ENCODE peak calls at places on chromosomes 12 and 14, in five cellular contexts. T, Y, F, D and A are unnamed samples.
A peak's percentile ranks its signal among the peaks of the same experiment; 100 is the strongest.

GRCh38 chr12:28232212-28232928 is 42.1 kb downstream of the CCDC91 start:
- DNase-seq in T (no peak), Y (no peak), F (no peak), D (no peak), A (no peak)

GRCh38 chr12:89663577-89664357 is 44.9 kb downstream of the ATP2B1 start:
- DNase-seq in T (no peak), Y (no peak), F (peak; percentile 4), D (no peak), A (no peak)

GRCh38 chr12:6123258-6123657 is 1.2 kb downstream of the VWF start:
- DNase-seq in T (no peak), Y (no peak), F (no peak), D (no peak), A (peak; percentile 42)

GRCh38 chr12:124466200-124467128 is 100.9 kb downstream of the NCOR2 start:
- DNase-seq in T (no peak), Y (peak; percentile 57), F (no peak), D (no peak), A (no peak)

GRCh38 chr12:38911611-38912010 is 6.2 kb upstream of the CPNE8 start:
- DNase-seq in T (no peak), Y (no peak), F (no peak), D (no peak), A (peak; percentile 37)

GRCh38 chr12:120342567-120343537 is 15.3 kb upstream of the PLA2G1B start:
- DNase-seq in T (no peak), Y (no peak), F (no peak), D (no peak), A (no peak)

GRCh38 chr14:50225067-50225973 is 6.1 kb downstream of the SOS2 start:
- DNase-seq in T (no peak), Y (no peak), F (peak; percentile 39), D (no peak), A (no peak)

GRCh38 chr12:124007810-124008570 is 35.0 kb downstream of the ZNF664 start:
- DNase-seq in T (no peak), Y (no peak), F (no peak), D (no peak), A (no peak)

GRCh38 chr12:94699796-94700195 is 49.4 kb upstream of the TMCC3 start:
- DNase-seq in T (no peak), Y (peak; percentile 55), F (no peak), D (no peak), A (no peak)

GRCh38 chr14:68935761-68936209 is 43.3 kb downstream of the ACTN1 start:
- DNase-seq in T (no peak), Y (peak; percentile 75), F (no peak), D (peak; percentile 72), A (no peak)

GRCh38 chr14:58639842-58640484 is 2.2 kb downstream of the DACT1 start:
- DNase-seq in T (peak; percentile 62), Y (no peak), F (peak; percentile 66), D (peak; percentile 31), A (peak; percentile 79)

GRCh38 chr12:91319071-91319760 is 136.6 kb upstream of the DCN start:
- DNase-seq in T (no peak), Y (no peak), F (no peak), D (no peak), A (no peak)

GRCh38 chr14:91755560-91755959 is 23.7 kb upstream of the CATSPERB start:
- DNase-seq in T (peak; percentile 2), Y (no peak), F (peak; percentile 4), D (no peak), A (no peak)

GRCh38 chr12:120470150-120470817 is 736 bp upstream of the SRSF9 start:
- DNase-seq in T (no peak), Y (no peak), F (no peak), D (peak; percentile 19), A (no peak)

GRCh38 chr12:7645395-7646177 is 20.1 kb downstream of the APOBEC1 start:
- DNase-seq in T (peak; percentile 24), Y (no peak), F (no peak), D (no peak), A (peak; percentile 70)

GRCh38 chr12:119156401-119156800 is 22.3 kb upstream of the HSPB8 start:
- DNase-seq in T (no peak), Y (no peak), F (no peak), D (no peak), A (peak; percentile 94)

GRCh38 chr12:56028511-56029165 is 7.8 kb downstream of the IKZF4 start:
- DNase-seq in T (no peak), Y (no peak), F (no peak), D (no peak), A (no peak)

GRCh38 chr12:132545955-132546354 is 56.0 kb downstream of the FBRSL1 start:
- DNase-seq in T (no peak), Y (no peak), F (no peak), D (no peak), A (no peak)

GRCh38 chr14:68951051-68951797 is 27.9 kb downstream of the ACTN1 start:
- DNase-seq in T (peak; percentile 85), Y (peak; percentile 81), F (peak; percentile 76), D (peak; percentile 99), A (no peak)

GRCh38 chr12:123997033-123997822 is 24.2 kb downstream of the ZNF664 start:
- DNase-seq in T (no peak), Y (no peak), F (no peak), D (no peak), A (no peak)

GRCh38 chr14:103512701-103513611 is 9.7 kb downstream of the CKB start:
- DNase-seq in T (no peak), Y (peak; percentile 70), F (no peak), D (peak; percentile 52), A (peak; percentile 63)

GRCh38 chr12:28787151-28787550 is 361.9 kb upstream of the FAR2 start:
- DNase-seq in T (no peak), Y (no peak), F (no peak), D (no peak), A (no peak)

GRCh38 chr12:122421815-122422737 is at the start of gene CLIP1:
- DNase-seq in T (no peak), Y (peak; percentile 72), F (no peak), D (peak; percentile 60), A (peak; percentile 92)

GRCh38 chr12:3777206-3777809 is 24.4 kb upstream of the CRACR2A start:
- DNase-seq in T (peak; percentile 33), Y (no peak), F (no peak), D (no peak), A (no peak)
- TF ChIP-seq CTCF in T (peak; percentile 74), Y (peak; percentile 62), F (peak; percentile 78), D (peak; percentile 57), A (peak; percentile 98)

GRCh38 chr14:65336191-65336591 is 76.3 kb upstream of the FUT8 start:
- DNase-seq in T (no peak), Y (no peak), F (peak; percentile 39), D (no peak), A (no peak)

GRCh38 chr14:65334765-65335411 is 77.6 kb upstream of the FUT8 start:
- DNase-seq in T (no peak), Y (peak; percentile 42), F (no peak), D (no peak), A (peak; percentile 71)

GRCh38 chr14:65335548-65335947 is 77.0 kb upstream of the FUT8 start:
- DNase-seq in T (no peak), Y (peak; percentile 47), F (no peak), D (no peak), A (no peak)

GRCh38 chr14:65332141-65332871 is 80.2 kb upstream of the FUT8 start:
- DNase-seq in T (no peak), Y (no peak), F (no peak), D (no peak), A (no peak)

GRCh38 chr14:65333926-65334687 is 78.4 kb upstream of the FUT8 start:
- DNase-seq in T (no peak), Y (no peak), F (peak; percentile 82), D (peak; percentile 20), A (peak; percentile 71)
- H3K4me3 ChIP-seq in T (no peak overlapping the region), Y (no peak overlapping the region), F (no peak overlapping the region), D (no peak overlapping the region), A (peak overlapping the region; percentile 32)

DNA sequence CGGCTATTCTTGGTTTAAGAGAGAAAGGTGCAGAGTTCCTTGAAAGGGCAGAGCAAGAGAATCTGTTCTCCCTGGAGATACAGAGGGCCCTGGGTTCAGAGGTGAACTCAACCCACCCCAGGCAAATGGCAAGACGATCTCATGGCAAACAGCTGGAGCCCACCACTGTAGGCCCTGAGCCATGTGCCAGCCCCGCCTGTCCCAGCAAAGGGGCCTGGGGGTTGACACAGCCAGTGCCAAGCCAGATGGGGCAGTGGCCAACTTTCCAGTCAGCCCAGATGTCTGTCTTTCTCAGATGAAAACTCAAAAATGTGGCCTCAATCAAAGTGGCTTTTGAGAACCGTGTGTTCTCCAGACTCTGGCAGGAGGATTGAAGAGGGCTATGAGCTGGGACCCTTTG is 51.8 kb downstream of the ISCA2 start:
- DNase-seq in T (no peak), Y (no peak), F (no peak), D (no peak), A (no peak)
- H3K36me3 ChIP-seq in T (no peaks in the 10 kb centered on the region), Y (no peaks in the 10 kb centered on the region), F (peaks cover 5% of the 10 kb centered on the region), D (no peaks in the 10 kb centered on the region), A (no peaks in the 10 kb centered on the region)

GRCh38 chr12:110280784-110281548 is at the start of gene ATP2A2:
- DNase-seq in T (peak; percentile 63), Y (peak; percentile 93), F (no peak), D (peak; percentile 85), A (peak; percentile 95)
- TF ChIP-seq CTCF in T (no peak), Y (no peak), F (no peak), D (no peak), A (no peak)

GRCh38 chr14:37202812-37203211 is 5.1 kb downstream of the MIPOL1 start:
- DNase-seq in T (no peak), Y (no peak), F (no peak), D (no peak), A (no peak)
- H3K4me3 ChIP-seq in T (no peak overlapping the region), Y (no peak overlapping the region), F (no peak overlapping the region), D (no peak overlapping the region), A (no peak overlapping the region)

GRCh38 chr12:49022558-49023178 is 4.1 kb upstream of the PRKAG1 start:
- DNase-seq in T (no peak), Y (no peak), F (no peak), D (no peak), A (no peak)
- H3K36me3 ChIP-seq in T (peaks cover 40% of the 10 kb centered on the region), Y (peaks cover 71% of the 10 kb centered on the region), F (peaks cover 28% of the 10 kb centered on the region), D (no peaks in the 10 kb centered on the region), A (peaks cover 57% of the 10 kb centered on the region)

GRCh38 chr12:113462880-113463745 is 8.6 kb downstream of the LHX5 start:
- DNase-seq in T (no peak), Y (no peak), F (no peak), D (no peak), A (peak; percentile 87)

GRCh38 chr12:113463746-113464743 is 7.6 kb downstream of the LHX5 start:
- DNase-seq in T (no peak), Y (no peak), F (no peak), D (no peak), A (peak; percentile 84)

GRCh38 chr12:113459981-113460380 is 11.7 kb downstream of the LHX5 start:
- DNase-seq in T (no peak), Y (no peak), F (no peak), D (no peak), A (no peak)

GRCh38 chr12:113462117-113462774 is 9.4 kb downstream of the LHX5 start:
- DNase-seq in T (peak; percentile 67), Y (peak; percentile 82), F (no peak), D (peak; percentile 37), A (peak; percentile 98)

GRCh38 chr12:113461666-113462065 is 10.0 kb downstream of the LHX5 start:
- DNase-seq in T (peak; percentile 29), Y (no peak), F (no peak), D (no peak), A (peak; percentile 76)
- TF ChIP-seq CTCF in T (peak; percentile 83), Y (no peak), F (peak; percentile 57), D (no peak), A (peak; percentile 79)